ENCODE peak calls at places on chromosomes 7 and 10, in seven cellular contexts. One of them, this sample, is unnamed.

GRCh38 chr10:94138391-94138790 is 144.7 kb downstream of the PLCE1 start:
- DNase-seq in BJ: no peak
- DNase-seq in neural progenitor cell: no peak
- DNase-seq in epithelial cell of esophagus: no peak
- DNase-seq in GM12865: no peak
- DNase-seq in DND-41: no peak
- DNase-seq in H9: no peak
- DNase-seq in this sample: no peak

GRCh38 chr7:82319674-82320118 is 123.9 kb downstream of the CACNA2D1 start:
- DNase-seq in BJ: peak
- DNase-seq in neural progenitor cell: peak
- DNase-seq in epithelial cell of esophagus: peak
- DNase-seq in GM12865: no peak
- DNase-seq in DND-41: no peak
- DNase-seq in H9: no peak
- DNase-seq in this sample: peak

GRCh38 chr10:96374639-96374984 is 15.8 kb upstream of the OPALIN start:
- DNase-seq in BJ: no peak
- DNase-seq in neural progenitor cell: peak
- DNase-seq in epithelial cell of esophagus: no peak
- DNase-seq in GM12865: no peak
- DNase-seq in DND-41: no peak
- DNase-seq in H9: peak
- DNase-seq in this sample: no peak

GRCh38 chr7:157581740-157582139 is 244.9 kb downstream of the DNAJB6 start:
- DNase-seq in BJ: no peak
- DNase-seq in neural progenitor cell: no peak
- DNase-seq in epithelial cell of esophagus: no peak
- DNase-seq in GM12865: no peak
- DNase-seq in DND-41: no peak
- DNase-seq in H9: no peak
- DNase-seq in this sample: no peak

GRCh38 chr7:84821671-84822534 is 365.0 kb downstream of the SEMA3D start:
- DNase-seq in BJ: no peak
- DNase-seq in neural progenitor cell: no peak
- DNase-seq in epithelial cell of esophagus: no peak
- DNase-seq in GM12865: no peak
- DNase-seq in DND-41: no peak
- DNase-seq in H9: no peak
- DNase-seq in this sample: no peak

GRCh38 chr10:23439920-23440875 is 1.3 kb downstream of the OTUD1 start:
- DNase-seq in BJ: no peak
- DNase-seq in neural progenitor cell: peak
- DNase-seq in epithelial cell of esophagus: peak
- DNase-seq in GM12865: peak
- DNase-seq in DND-41: no peak
- DNase-seq in H9: peak
- DNase-seq in this sample: peak

GRCh38 chr7:105934577-105935185 is 28.4 kb upstream of the CDHR3 start:
- DNase-seq in BJ: no peak
- DNase-seq in neural progenitor cell: peak
- DNase-seq in epithelial cell of esophagus: no peak
- DNase-seq in GM12865: peak
- DNase-seq in DND-41: no peak
- DNase-seq in H9: peak
- DNase-seq in this sample: peak

GRCh38 chr7:125059861-125060456 is 130.3 kb upstream of the POT1 start:
- DNase-seq in BJ: no peak
- DNase-seq in neural progenitor cell: no peak
- DNase-seq in epithelial cell of esophagus: peak
- DNase-seq in GM12865: no peak
- DNase-seq in DND-41: no peak
- DNase-seq in H9: no peak
- DNase-seq in this sample: no peak

GRCh38 chr10:76388321-76388720 is 956.9 kb downstream of the LRMDA start:
- DNase-seq in BJ: no peak
- DNase-seq in neural progenitor cell: no peak
- DNase-seq in epithelial cell of esophagus: no peak
- DNase-seq in GM12865: no peak
- DNase-seq in DND-41: no peak
- DNase-seq in H9: no peak
- DNase-seq in this sample: peak

GRCh38 chr10:27911645-27912044 is 87.2 kb downstream of the ODAD2 start:
- DNase-seq in BJ: no peak
- DNase-seq in neural progenitor cell: peak
- DNase-seq in epithelial cell of esophagus: no peak
- DNase-seq in GM12865: no peak
- DNase-seq in DND-41: no peak
- DNase-seq in H9: peak
- DNase-seq in this sample: no peak

GRCh38 chr10:29805134-29805691 is 170.4 kb upstream of the SVIL start:
- DNase-seq in BJ: no peak
- DNase-seq in neural progenitor cell: no peak
- DNase-seq in epithelial cell of esophagus: no peak
- DNase-seq in GM12865: no peak
- DNase-seq in DND-41: no peak
- DNase-seq in H9: no peak
- DNase-seq in this sample: no peak

GRCh38 chr7:73966941-73967831 is 60.8 kb upstream of the ELN start:
- DNase-seq in BJ: no peak
- DNase-seq in neural progenitor cell: peak
- DNase-seq in epithelial cell of esophagus: no peak
- DNase-seq in GM12865: no peak
- DNase-seq in DND-41: no peak
- DNase-seq in H9: peak
- DNase-seq in this sample: no peak

GRCh38 chr10:127815147-127815546 is 77.6 kb downstream of the CLRN3 start:
- DNase-seq in BJ: no peak
- DNase-seq in neural progenitor cell: no peak
- DNase-seq in epithelial cell of esophagus: no peak
- DNase-seq in GM12865: no peak
- DNase-seq in DND-41: no peak
- DNase-seq in H9: no peak
- DNase-seq in this sample: no peak

GRCh38 chr10:103202319-103202718 is 9.2 kb upstream of the NT5C2 start:
- DNase-seq in BJ: no peak
- DNase-seq in neural progenitor cell: no peak
- DNase-seq in epithelial cell of esophagus: no peak
- DNase-seq in GM12865: no peak
- DNase-seq in DND-41: no peak
- DNase-seq in H9: no peak
- DNase-seq in this sample: no peak

GRCh38 chr7:45103958-45104843 is 7.3 kb downstream of the TBRG4 start:
- DNase-seq in BJ: no peak
- DNase-seq in neural progenitor cell: no peak
- DNase-seq in epithelial cell of esophagus: no peak
- DNase-seq in GM12865: no peak
- DNase-seq in DND-41: no peak
- DNase-seq in H9: no peak
- DNase-seq in this sample: no peak

GRCh38 chr7:65927489-65928448 is 54.2 kb downstream of the GUSB start:
- DNase-seq in BJ: no peak
- DNase-seq in neural progenitor cell: no peak
- DNase-seq in epithelial cell of esophagus: no peak
- DNase-seq in GM12865: no peak
- DNase-seq in DND-41: no peak
- DNase-seq in H9: no peak
- DNase-seq in this sample: no peak

GRCh38 chr10:89706011-89706410 is 4.6 kb downstream of the KIF20B start:
- DNase-seq in BJ: no peak
- DNase-seq in neural progenitor cell: no peak
- DNase-seq in epithelial cell of esophagus: no peak
- DNase-seq in GM12865: no peak
- DNase-seq in DND-41: no peak
- DNase-seq in H9: no peak
- DNase-seq in this sample: no peak

GRCh38 chr7:121831320-121831719 is 41.6 kb upstream of the PTPRZ1 start:
- DNase-seq in BJ: no peak
- DNase-seq in neural progenitor cell: peak
- DNase-seq in epithelial cell of esophagus: peak
- DNase-seq in GM12865: no peak
- DNase-seq in DND-41: no peak
- DNase-seq in H9: no peak
- DNase-seq in this sample: no peak

GRCh38 chr7:2209961-2210323 is 22.8 kb downstream of the MAD1L1 start:
- DNase-seq in BJ: no peak
- DNase-seq in neural progenitor cell: no peak
- DNase-seq in epithelial cell of esophagus: no peak
- DNase-seq in GM12865: no peak
- DNase-seq in DND-41: no peak
- DNase-seq in H9: no peak
- DNase-seq in this sample: no peak

GRCh38 chr10:24900888-24901685 is 51.3 kb downstream of the PRTFDC1 start:
- DNase-seq in BJ: no peak
- DNase-seq in neural progenitor cell: no peak
- DNase-seq in epithelial cell of esophagus: no peak
- DNase-seq in GM12865: peak
- DNase-seq in DND-41: no peak
- DNase-seq in H9: no peak
- DNase-seq in this sample: no peak

GRCh38 chr10:44417761-44418160 is 32.9 kb upstream of the CXCL12 start:
- DNase-seq in BJ: no peak
- DNase-seq in neural progenitor cell: no peak
- DNase-seq in epithelial cell of esophagus: no peak
- DNase-seq in GM12865: no peak
- DNase-seq in DND-41: no peak
- DNase-seq in H9: no peak
- DNase-seq in this sample: no peak

GRCh38 chr7:29239638-29240037 is 45.1 kb downstream of the CHN2 start:
- DNase-seq in BJ: no peak
- DNase-seq in neural progenitor cell: peak
- DNase-seq in epithelial cell of esophagus: peak
- DNase-seq in GM12865: peak
- DNase-seq in DND-41: no peak
- DNase-seq in H9: peak
- DNase-seq in this sample: no peak

GRCh38 chr7:29248713-29249382 is 54.3 kb downstream of the CHN2 start:
- DNase-seq in BJ: no peak
- DNase-seq in neural progenitor cell: no peak
- DNase-seq in epithelial cell of esophagus: no peak
- DNase-seq in GM12865: no peak
- DNase-seq in DND-41: no peak
- DNase-seq in H9: no peak
- DNase-seq in this sample: no peak

GRCh38 chr7:29247232-29247961 is 52.8 kb downstream of the CHN2 start:
- DNase-seq in BJ: no peak
- DNase-seq in neural progenitor cell: no peak
- DNase-seq in epithelial cell of esophagus: no peak
- DNase-seq in GM12865: no peak
- DNase-seq in DND-41: no peak
- DNase-seq in H9: no peak
- DNase-seq in this sample: no peak

GRCh38 chr7:29247962-29248236 is 53.3 kb downstream of the CHN2 start:
- DNase-seq in BJ: no peak
- DNase-seq in neural progenitor cell: no peak
- DNase-seq in epithelial cell of esophagus: no peak
- DNase-seq in GM12865: no peak
- DNase-seq in DND-41: no peak
- DNase-seq in H9: no peak
- DNase-seq in this sample: no peak

GRCh38 chr7:29243777-29244655 is 49.4 kb downstream of the CHN2 start:
- DNase-seq in BJ: no peak
- DNase-seq in neural progenitor cell: no peak
- DNase-seq in epithelial cell of esophagus: peak
- DNase-seq in GM12865: peak
- DNase-seq in DND-41: no peak
- DNase-seq in H9: peak
- DNase-seq in this sample: no peak
- TF ChIP-seq CTCF in BJ: no peak
- TF ChIP-seq CTCF in neural progenitor cell: peak
- TF ChIP-seq CTCF in epithelial cell of esophagus: peak
- TF ChIP-seq CTCF in GM12865: peak
- TF ChIP-seq CTCF in DND-41: peak
- TF ChIP-seq CTCF in H9: peak
- TF ChIP-seq CTCF in this sample: no peak

DNA sequence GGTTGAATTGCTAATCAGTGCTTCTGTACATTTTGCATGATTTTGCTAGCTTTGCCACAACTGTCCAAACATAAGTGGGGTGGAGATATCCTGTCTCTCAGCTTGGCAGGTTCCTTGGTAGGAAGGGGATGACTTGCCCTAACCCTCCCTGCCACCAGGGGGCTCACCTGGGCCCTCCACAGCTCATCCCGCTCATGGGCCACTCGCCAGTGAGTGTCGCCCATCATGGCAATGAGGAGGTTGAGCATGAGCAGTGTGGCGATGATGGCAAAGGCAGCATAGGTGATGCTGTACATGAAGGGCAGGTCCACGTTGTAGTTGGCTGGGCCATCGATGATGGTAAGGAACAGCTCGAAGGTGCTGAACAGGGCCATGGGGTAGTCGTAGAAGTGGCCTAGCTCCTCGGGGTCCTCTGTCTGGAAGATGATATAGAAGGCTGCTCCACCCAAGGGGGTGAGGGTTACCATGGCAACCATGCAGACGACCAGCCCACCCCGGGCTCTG is 12.2 kb downstream of the TRPV6 start:
- DNase-seq in BJ: no peak
- DNase-seq in neural progenitor cell: peak
- DNase-seq in epithelial cell of esophagus: no peak
- DNase-seq in GM12865: peak
- DNase-seq in DND-41: peak
- DNase-seq in H9: peak
- DNase-seq in this sample: no peak
- TF ChIP-seq CTCF in BJ: peak
- TF ChIP-seq CTCF in neural progenitor cell: peak
- TF ChIP-seq CTCF in epithelial cell of esophagus: peak
- TF ChIP-seq CTCF in GM12865: peak
- TF ChIP-seq CTCF in DND-41: peak
- TF ChIP-seq CTCF in H9: peak
- TF ChIP-seq CTCF in this sample: peak

GRCh38 chr7:117401293-117402002 is 25.8 kb downstream of the ASZ1 start:
- DNase-seq in BJ: no peak
- DNase-seq in neural progenitor cell: peak
- DNase-seq in epithelial cell of esophagus: peak
- DNase-seq in GM12865: peak
- DNase-seq in DND-41: no peak
- DNase-seq in H9: no peak
- DNase-seq in this sample: no peak
- TF ChIP-seq CTCF in BJ: peak
- TF ChIP-seq CTCF in neural progenitor cell: peak
- TF ChIP-seq CTCF in epithelial cell of esophagus: peak
- TF ChIP-seq CTCF in GM12865: peak
- TF ChIP-seq CTCF in DND-41: peak
- TF ChIP-seq CTCF in H9: peak
- TF ChIP-seq CTCF in this sample: peak

DNA sequence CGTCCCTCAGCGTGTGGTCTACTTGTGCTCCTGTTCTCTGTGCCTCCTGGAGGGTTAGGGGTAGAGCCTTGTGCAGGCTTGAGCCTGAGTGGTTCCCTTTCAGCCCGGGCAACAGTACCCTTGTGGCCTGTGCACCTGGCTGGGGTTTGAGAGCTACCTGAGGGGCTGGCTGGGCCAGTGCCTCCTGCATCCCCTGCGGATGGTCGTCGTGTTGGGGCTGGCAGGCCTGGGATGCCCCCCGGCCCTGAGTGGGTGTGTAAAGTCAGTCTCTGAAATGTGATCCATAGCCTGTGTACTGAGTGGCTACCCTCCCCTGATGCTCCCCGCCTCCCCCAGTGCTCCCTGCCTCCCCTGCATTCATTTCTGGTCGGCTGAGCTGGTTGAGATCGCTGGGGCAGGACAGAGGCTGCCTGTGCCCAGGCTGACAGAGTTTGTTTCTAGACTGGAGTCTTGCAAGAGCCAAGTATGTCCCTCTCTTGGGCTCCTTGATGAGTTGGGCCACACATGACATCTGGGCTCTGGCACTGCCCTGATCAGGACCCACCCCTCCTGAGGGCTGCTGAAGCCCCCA is 9.3 kb downstream of the ZNF316 start:
- DNase-seq in BJ: no peak
- DNase-seq in neural progenitor cell: no peak
- DNase-seq in epithelial cell of esophagus: no peak
- DNase-seq in GM12865: no peak
- DNase-seq in DND-41: no peak
- DNase-seq in H9: no peak
- DNase-seq in this sample: no peak
- TF ChIP-seq CTCF in BJ: no peak
- TF ChIP-seq CTCF in neural progenitor cell: no peak
- TF ChIP-seq CTCF in epithelial cell of esophagus: no peak
- TF ChIP-seq CTCF in GM12865: no peak
- TF ChIP-seq CTCF in DND-41: no peak
- TF ChIP-seq CTCF in H9: no peak
- TF ChIP-seq CTCF in this sample: no peak